ENCODE peak calls at places on chromosomes 2 and 18, in four cellular contexts. C, L, U and F are unnamed samples.

GRCh38 chr2:11235583-11235982 is 80.3 kb downstream of the SLC66A3 start:
- DNase-seq in C (no peak), L (no peak), U (no peak), F (no peak)

GRCh38 chr2:157442136-157442535 is 1.8 kb downstream of the CYTIP start:
- DNase-seq in C (no peak), L (no peak), U (no peak), F (no peak)

GRCh38 chr2:3605013-3605961 is 10.4 kb downstream of the COLEC11 start:
- DNase-seq in C (peak), L (peak), U (no peak), F (peak)

GRCh38 chr2:64025741-64026140 is 6.5 kb upstream of the VPS54 start:
- DNase-seq in C (no peak), L (no peak), U (no peak), F (no peak)

GRCh38 chr2:26245231-26245732 is 543 bp downstream of the HADHB start:
- DNase-seq in C (peak), L (peak), U (peak), F (peak)

GRCh38 chr18:35775887-35776286 is 194.3 kb downstream of the GALNT1 start:
- DNase-seq in C (no peak), L (no peak), U (no peak), F (no peak)

GRCh38 chr2:236550701-236551465 is 18.7 kb upstream of the ACKR3 start:
- DNase-seq in C (no peak), L (no peak), U (peak), F (no peak)

GRCh38 chr2:80348078-80348477 is 43.5 kb upstream of the LRRTM1 start:
- DNase-seq in C (no peak), L (no peak), U (no peak), F (no peak)

GRCh38 chr2:67880291-67880761 is 182.5 kb downstream of the C1D start:
- DNase-seq in C (no peak), L (no peak), U (no peak), F (no peak)

GRCh38 chr18:58687871-58688308 is 16.6 kb downstream of the MALT1 start:
- DNase-seq in C (no peak), L (no peak), U (peak), F (no peak)

GRCh38 chr2:59889305-59889704 is 664.1 kb downstream of the BCL11A start:
- DNase-seq in C (no peak), L (no peak), U (no peak), F (no peak)

GRCh38 chr18:26052497-26052896 is 37.9 kb downstream of the SS18 start:
- DNase-seq in C (no peak), L (no peak), U (no peak), F (no peak)

GRCh38 chr2:238761802-238762373 is 86.0 kb upstream of the TWIST2 start:
- DNase-seq in C (no peak), L (no peak), U (no peak), F (peak)

GRCh38 chr18:58529714-58530354 is 99.1 kb downstream of the ALPK2 start:
- DNase-seq in C (peak), L (peak), U (no peak), F (peak)

GRCh38 chr2:238864207-238865014 is 16.5 kb downstream of the TWIST2 start:
- DNase-seq in C (peak), L (peak), U (no peak), F (peak)

DNA sequence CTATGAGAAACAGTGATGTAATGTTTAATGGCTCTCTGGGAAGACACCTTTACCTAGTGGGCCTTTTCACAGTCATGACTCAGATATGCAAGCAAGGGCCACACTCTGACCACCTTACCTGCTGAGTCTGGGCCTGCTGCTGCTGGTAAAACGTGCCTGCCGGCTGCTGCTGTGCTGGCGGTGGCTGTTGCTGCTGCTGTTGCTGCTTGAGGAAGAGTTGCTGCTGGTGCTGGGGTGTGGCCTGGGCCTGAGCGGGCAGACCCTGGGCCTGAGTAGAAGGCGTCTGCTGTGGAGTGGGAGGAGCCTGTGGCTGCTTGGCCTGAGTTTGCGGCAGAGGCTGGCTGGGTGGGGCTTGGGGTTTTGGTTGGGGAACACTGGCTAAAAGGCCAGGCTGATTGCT is 81.6 kb upstream of the NFU1 start:
- DNase-seq in C (no peak), L (peak), U (no peak), F (peak)
- TF ChIP-seq TCF7 in C (no peak), L (no peak), U (no peak), F (no peak)

DNA sequence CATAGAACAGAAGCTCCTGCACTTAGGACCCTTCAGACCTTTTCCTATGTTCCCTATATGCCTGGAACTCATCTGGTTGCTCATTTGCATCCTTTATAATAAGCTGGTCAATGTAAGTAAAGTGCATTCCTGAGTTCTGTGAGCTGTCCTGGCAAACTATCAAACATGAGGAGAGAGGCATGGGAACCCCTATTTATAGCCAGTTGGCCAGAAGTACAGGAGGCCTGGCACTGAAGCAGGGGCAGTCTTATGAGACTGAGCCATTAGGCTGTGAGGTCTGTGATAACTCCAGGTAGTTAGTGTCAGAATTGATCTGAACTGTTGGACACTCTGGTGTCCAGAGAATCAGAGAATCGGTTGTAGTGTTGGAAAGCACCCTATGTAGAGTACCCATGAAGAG is 88.4 kb downstream of the EHD3 start:
- DNase-seq in C (no peak), L (no peak), U (no peak), F (no peak)
- TF ChIP-seq TCF7 in C (no peak), L (no peak), U (no peak), F (no peak)

GRCh38 chr2:105772362-105772761 is 27.6 kb downstream of the NCK2 start:
- DNase-seq in C (no peak), L (no peak), U (no peak), F (no peak)

GRCh38 chr2:105770162-105770561 is 25.4 kb downstream of the NCK2 start:
- DNase-seq in C (no peak), L (no peak), U (no peak), F (no peak)

GRCh38 chr2:105769504-105769903 is 24.8 kb downstream of the NCK2 start:
- DNase-seq in C (no peak), L (no peak), U (no peak), F (peak)

GRCh38 chr2:105773568-105773967 is 28.9 kb downstream of the NCK2 start:
- DNase-seq in C (no peak), L (no peak), U (no peak), F (no peak)

GRCh38 chr2:105771841-105772240 is 27.1 kb downstream of the NCK2 start:
- DNase-seq in C (no peak), L (no peak), U (no peak), F (no peak)
- TF ChIP-seq TCF7 in C (no peak), L (no peak), U (no peak), F (no peak)

DNA sequence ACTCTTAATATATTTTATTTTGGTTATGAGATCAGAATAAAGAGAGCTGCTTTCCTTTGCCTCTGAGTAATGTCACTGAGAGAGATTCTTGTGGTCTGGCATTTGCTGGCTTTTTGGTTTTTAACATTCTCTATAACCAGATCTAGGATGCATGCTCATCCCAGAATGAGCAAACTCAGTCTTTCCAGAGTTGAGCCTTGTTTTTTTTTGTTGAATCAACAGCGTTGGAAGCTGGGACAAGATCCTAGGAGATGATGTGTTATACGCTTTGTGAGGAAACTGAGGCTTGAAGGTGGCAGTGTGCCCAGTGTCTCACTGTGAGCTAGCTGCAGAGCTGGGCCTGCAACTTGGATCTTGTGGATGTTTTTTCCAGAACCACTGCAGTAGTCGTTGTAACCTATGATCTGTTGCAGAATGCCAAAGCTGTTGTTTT is 19.5 kb downstream of the MYO1B start:
- DNase-seq in C (no peak), L (no peak), U (no peak), F (no peak)
- TF ChIP-seq TCF7 in C (no peak), L (no peak), U (no peak), F (no peak)